ENCODE peak calls at places on chromosomes 11 and 22, in five cellular contexts. G, Z, X, T and E are unnamed samples.

GRCh38 chr11:26198697-26199096 is 133.2 kb upstream of the ANO3 start:
- DNase-seq in G (no peak), Z (no peak), X (no peak), T (no peak), E (no peak)

GRCh38 chr11:89583580-89583979 is 92.4 kb upstream of the NOX4 start:
- DNase-seq in G (no peak), Z (no peak), X (no peak), T (no peak), E (no peak)

GRCh38 chr11:36164522-36165250 is 124.5 kb downstream of the COMMD9 start:
- DNase-seq in G (no peak), Z (no peak), X (no peak), T (no peak), E (no peak)

GRCh38 chr11:20164152-20164551 is 3.9 kb upstream of the DBX1 start:
- DNase-seq in G (no peak), Z (no peak), X (no peak), T (no peak), E (no peak)

GRCh38 chr11:3095712-3096361 is 38.6 kb upstream of the CARS1 start:
- DNase-seq in G (no peak), Z (no peak), X (no peak), T (peak), E (no peak)

GRCh38 chr11:86743223-86744118 is 56.9 kb upstream of the PRSS23 start:
- DNase-seq in G (peak), Z (no peak), X (no peak), T (no peak), E (no peak)

GRCh38 chr11:66280428-66280827 is 2.5 kb downstream of the CNIH2 start:
- DNase-seq in G (no peak), Z (no peak), X (no peak), T (no peak), E (peak)

GRCh38 chr11:76115555-76115954 is 90.7 kb downstream of the WNT11 start:
- DNase-seq in G (no peak), Z (no peak), X (no peak), T (no peak), E (no peak)

GRCh38 chr11:13669544-13670488 is 1.3 kb downstream of the FAR1 start:
- DNase-seq in G (no peak), Z (no peak), X (no peak), T (no peak), E (peak)

GRCh38 chr22:47139790-47140119 is 377.3 kb downstream of the TBC1D22A start:
- DNase-seq in G (no peak), Z (no peak), X (no peak), T (no peak), E (peak)

GRCh38 chr11:490930-491260 is 16.1 kb downstream of the RNH1 start:
- DNase-seq in G (no peak), Z (no peak), X (no peak), T (no peak), E (no peak)

GRCh38 chr11:91527380-91528030 is 697.1 kb upstream of the FAT3 start:
- DNase-seq in G (no peak), Z (no peak), X (no peak), T (no peak), E (no peak)

GRCh38 chr11:122852071-122852831 is 14.0 kb downstream of the CRTAM start:
- DNase-seq in G (no peak), Z (no peak), X (no peak), T (no peak), E (no peak)

GRCh38 chr22:42939941-42940653 is 74.9 kb downstream of the PACSIN2 start:
- DNase-seq in G (no peak), Z (peak), X (no peak), T (peak), E (no peak)

GRCh38 chr11:118152552-118153471 is at the start of gene SCN4B:
- DNase-seq in G (no peak), Z (peak), X (no peak), T (peak), E (peak)

GRCh38 chr11:94424662-94425061 is 23.4 kb upstream of the GPR83 start:
- DNase-seq in G (no peak), Z (no peak), X (no peak), T (no peak), E (no peak)